ENCODE peak calls at places on chromosomes 1 and 21, in eight cellular contexts. One of them, this sample, is unnamed.

GRCh38 chr1:201036188-201036834 is 12.8 kb upstream of the KIF21B start:
- DNase-seq in ovary: no peak
- DNase-seq in gastrocnemius medialis: no peak
- DNase-seq in testis: no peak
- DNase-seq in H54: no peak
- DNase-seq in sigmoid colon: no peak
- DNase-seq in breast epithelium: no peak
- DNase-seq in adrenal gland: no peak
- DNase-seq in this sample: no peak

GRCh38 chr21:21268061-21268471 is 269.9 kb downstream of the NCAM2 start:
- DNase-seq in gastrocnemius medialis: no peak
- DNase-seq in H54: no peak
- DNase-seq in breast epithelium: no peak
- DNase-seq in ovary: no peak
- DNase-seq in sigmoid colon: no peak
- DNase-seq in adrenal gland: no peak
- DNase-seq in testis: peak; percentile 23
- DNase-seq in this sample: no peak

GRCh38 chr1:181587870-181588438 is 104.6 kb downstream of the CACNA1E start:
- DNase-seq in testis: peak; percentile 47
- DNase-seq in sigmoid colon: no peak
- DNase-seq in ovary: no peak
- DNase-seq in H54: no peak
- DNase-seq in gastrocnemius medialis: no peak
- DNase-seq in breast epithelium: no peak
- DNase-seq in adrenal gland: no peak
- DNase-seq in this sample: no peak

GRCh38 chr1:41599912-41600311 is 115.4 kb upstream of the EDN2 start:
- DNase-seq in testis: no peak
- DNase-seq in H54: no peak
- DNase-seq in ovary: no peak
- DNase-seq in gastrocnemius medialis: no peak
- DNase-seq in sigmoid colon: no peak
- DNase-seq in breast epithelium: no peak
- DNase-seq in adrenal gland: no peak
- DNase-seq in this sample: no peak

GRCh38 chr1:77416692-77417450 is 135.1 kb downstream of the AK5 start:
- DNase-seq in adrenal gland: no peak
- DNase-seq in ovary: no peak
- DNase-seq in gastrocnemius medialis: no peak
- DNase-seq in sigmoid colon: no peak
- DNase-seq in H54: no peak
- DNase-seq in breast epithelium: no peak
- DNase-seq in testis: no peak
- DNase-seq in this sample: no peak

GRCh38 chr1:159829822-159830455 is 3.3 kb downstream of the SLAMF8 start:
- DNase-seq in H54: peak; percentile 46
- DNase-seq in adrenal gland: peak; percentile 35
- DNase-seq in testis: peak; percentile 48
- DNase-seq in ovary: peak; percentile 38
- DNase-seq in breast epithelium: no peak
- DNase-seq in gastrocnemius medialis: peak; percentile 43
- DNase-seq in sigmoid colon: no peak
- DNase-seq in this sample: no peak

GRCh38 chr1:152451254-152451653 is 37.2 kb upstream of the CRNN start:
- DNase-seq in adrenal gland: no peak
- DNase-seq in breast epithelium: no peak
- DNase-seq in gastrocnemius medialis: no peak
- DNase-seq in testis: no peak
- DNase-seq in ovary: no peak
- DNase-seq in H54: no peak
- DNase-seq in sigmoid colon: no peak
- DNase-seq in this sample: no peak

GRCh38 chr1:233584931-233585330 is 29.0 kb upstream of the KCNK1 start:
- DNase-seq in H54: no peak
- DNase-seq in testis: no peak
- DNase-seq in adrenal gland: no peak
- DNase-seq in sigmoid colon: no peak
- DNase-seq in breast epithelium: no peak
- DNase-seq in gastrocnemius medialis: no peak
- DNase-seq in ovary: no peak
- DNase-seq in this sample: no peak

GRCh38 chr1:155077758-155078495 is 710 bp upstream of the EFNA3 start:
- DNase-seq in ovary: no peak
- DNase-seq in H54: no peak
- DNase-seq in testis: no peak
- DNase-seq in sigmoid colon: peak; percentile 61
- DNase-seq in gastrocnemius medialis: no peak
- DNase-seq in breast epithelium: no peak
- DNase-seq in adrenal gland: no peak
- DNase-seq in this sample: no peak

GRCh38 chr1:236421022-236421421 is 26.9 kb downstream of the EDARADD start:
- DNase-seq in gastrocnemius medialis: no peak
- DNase-seq in H54: peak; percentile 23
- DNase-seq in adrenal gland: no peak
- DNase-seq in testis: no peak
- DNase-seq in ovary: no peak
- DNase-seq in breast epithelium: no peak
- DNase-seq in sigmoid colon: no peak
- DNase-seq in this sample: no peak

GRCh38 chr1:6162773-6163172 is 17.3 kb downstream of the CHD5 start:
- DNase-seq in H54: no peak
- DNase-seq in testis: no peak
- DNase-seq in adrenal gland: no peak
- DNase-seq in breast epithelium: no peak
- DNase-seq in gastrocnemius medialis: no peak
- DNase-seq in sigmoid colon: no peak
- DNase-seq in ovary: no peak
- DNase-seq in this sample: no peak

GRCh38 chr21:38139380-38140168 is 117.2 kb upstream of the KCNJ15 start:
- DNase-seq in breast epithelium: peak; percentile 27
- DNase-seq in adrenal gland: no peak
- DNase-seq in sigmoid colon: no peak
- DNase-seq in gastrocnemius medialis: no peak
- DNase-seq in testis: no peak
- DNase-seq in H54: no peak
- DNase-seq in ovary: no peak
- DNase-seq in this sample: no peak

GRCh38 chr1:29753771-29754607 is 517.7 kb downstream of the PTPRU start:
- DNase-seq in gastrocnemius medialis: no peak
- DNase-seq in testis: no peak
- DNase-seq in H54: no peak
- DNase-seq in adrenal gland: no peak
- DNase-seq in sigmoid colon: no peak
- DNase-seq in breast epithelium: peak; percentile 10
- DNase-seq in ovary: no peak
- DNase-seq in this sample: no peak

GRCh38 chr1:178530520-178530919 is 17.6 kb downstream of the TEX35 start:
- DNase-seq in gastrocnemius medialis: no peak
- DNase-seq in sigmoid colon: peak; percentile 12
- DNase-seq in ovary: no peak
- DNase-seq in testis: no peak
- DNase-seq in adrenal gland: no peak
- DNase-seq in breast epithelium: no peak
- DNase-seq in H54: no peak
- DNase-seq in this sample: no peak

GRCh38 chr1:151047925-151048644 is 534 bp downstream of the C1orf56 start:
- DNase-seq in sigmoid colon: peak; percentile 89
- DNase-seq in breast epithelium: peak; percentile 67
- DNase-seq in ovary: peak; percentile 77
- DNase-seq in adrenal gland: peak; percentile 73
- DNase-seq in testis: peak; percentile 85
- DNase-seq in H54: peak; percentile 86
- DNase-seq in gastrocnemius medialis: peak; percentile 74
- DNase-seq in this sample: peak; percentile 71
- TF ChIP-seq POLR2A in sigmoid colon: peak; percentile 2
- TF ChIP-seq POLR2A in breast epithelium: no peak
- TF ChIP-seq POLR2A in ovary: no peak
- TF ChIP-seq POLR2A in adrenal gland: peak; percentile 27
- TF ChIP-seq POLR2A in testis: no peak
- TF ChIP-seq POLR2A in H54: peak; percentile 61
- TF ChIP-seq POLR2A in gastrocnemius medialis: no peak
- TF ChIP-seq POLR2A in this sample: no peak

GRCh38 chr1:13730751-13731482 is 30.9 kb downstream of the PRDM2 start:
- DNase-seq in gastrocnemius medialis: peak; percentile 27
- DNase-seq in testis: peak; percentile 50
- DNase-seq in ovary: no peak
- DNase-seq in breast epithelium: peak; percentile 43
- DNase-seq in adrenal gland: no peak
- DNase-seq in H54: no peak
- DNase-seq in sigmoid colon: no peak
- DNase-seq in this sample: no peak
- TF ChIP-seq POLR2A in gastrocnemius medialis: no peak
- TF ChIP-seq POLR2A in testis: no peak
- TF ChIP-seq POLR2A in ovary: no peak
- TF ChIP-seq POLR2A in breast epithelium: no peak
- TF ChIP-seq POLR2A in adrenal gland: no peak
- TF ChIP-seq POLR2A in H54: no peak
- TF ChIP-seq POLR2A in sigmoid colon: no peak
- TF ChIP-seq POLR2A in this sample: no peak

GRCh38 chr21:42063206-42063577 is 7.9 kb upstream of the UMODL1 start:
- DNase-seq in adrenal gland: no peak
- DNase-seq in ovary: no peak
- DNase-seq in breast epithelium: no peak
- DNase-seq in gastrocnemius medialis: no peak
- DNase-seq in testis: no peak
- DNase-seq in sigmoid colon: no peak
- DNase-seq in H54: no peak
- DNase-seq in this sample: no peak
- TF ChIP-seq POLR2A in adrenal gland: no peak
- TF ChIP-seq POLR2A in ovary: no peak
- TF ChIP-seq POLR2A in breast epithelium: no peak
- TF ChIP-seq POLR2A in gastrocnemius medialis: no peak
- TF ChIP-seq POLR2A in testis: no peak
- TF ChIP-seq POLR2A in sigmoid colon: no peak
- TF ChIP-seq POLR2A in H54: no peak
- TF ChIP-seq POLR2A in this sample: no peak

GRCh38 chr1:209720326-209720725 is 15.7 kb downstream of the HSD11B1 start:
- DNase-seq in breast epithelium: no peak
- DNase-seq in sigmoid colon: no peak
- DNase-seq in testis: peak; percentile 70
- DNase-seq in ovary: no peak
- DNase-seq in adrenal gland: peak; percentile 27
- DNase-seq in H54: no peak
- DNase-seq in gastrocnemius medialis: no peak
- DNase-seq in this sample: no peak
- TF ChIP-seq POLR2A in breast epithelium: no peak
- TF ChIP-seq POLR2A in sigmoid colon: no peak
- TF ChIP-seq POLR2A in testis: no peak
- TF ChIP-seq POLR2A in ovary: no peak
- TF ChIP-seq POLR2A in adrenal gland: peak; percentile 11
- TF ChIP-seq POLR2A in H54: no peak
- TF ChIP-seq POLR2A in gastrocnemius medialis: no peak
- TF ChIP-seq POLR2A in this sample: no peak

DNA sequence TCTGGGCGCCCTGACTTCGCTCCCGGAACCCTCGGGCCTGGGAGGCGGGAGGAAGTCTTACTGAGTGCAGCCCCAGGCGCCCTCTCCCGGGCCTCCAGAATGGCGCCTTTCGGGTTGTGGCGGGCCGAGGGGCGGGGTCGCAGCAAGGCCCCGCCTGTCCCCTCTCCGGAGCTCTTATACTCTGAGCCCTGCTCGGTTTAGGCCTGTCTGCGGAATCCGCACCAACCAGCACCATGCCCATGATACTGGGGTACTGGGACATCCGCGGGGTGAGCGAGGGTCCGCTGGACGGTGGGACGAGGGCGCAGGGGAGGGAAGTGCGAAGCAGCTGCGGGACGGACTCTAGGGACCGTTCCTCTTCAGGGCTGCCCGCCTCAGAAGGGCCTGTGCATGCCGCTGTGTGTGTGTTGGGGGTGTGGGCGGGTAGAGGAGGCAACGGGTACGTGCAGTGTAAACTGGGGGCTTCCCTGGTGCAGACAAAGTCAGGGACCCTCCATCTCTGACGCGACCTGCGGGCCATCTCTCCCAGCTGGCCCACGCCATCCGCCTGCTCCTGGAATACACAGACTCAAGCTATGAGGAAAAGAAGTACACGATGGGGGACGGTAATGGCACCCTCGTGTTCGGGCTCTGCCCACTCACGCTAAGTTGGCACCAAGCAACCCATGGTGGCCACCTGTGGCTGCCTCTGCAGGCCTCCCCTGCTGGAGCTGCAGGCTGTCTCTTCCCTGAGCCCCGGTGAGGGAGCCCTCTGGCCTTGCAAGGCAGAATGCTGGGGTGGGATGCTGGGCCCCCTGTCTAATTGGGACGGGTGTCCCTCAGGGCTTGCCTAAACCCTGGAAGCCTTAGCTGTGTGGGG is at the start of gene GSTM1:
- DNase-seq in gastrocnemius medialis: no peak
- DNase-seq in H54: no peak
- DNase-seq in breast epithelium: no peak
- DNase-seq in sigmoid colon: peak; percentile 90
- DNase-seq in adrenal gland: no peak
- DNase-seq in ovary: peak; percentile 88
- DNase-seq in testis: no peak
- DNase-seq in this sample: peak; percentile 80
- TF ChIP-seq POLR2A in gastrocnemius medialis: peak; percentile 22
- TF ChIP-seq POLR2A in H54: no peak
- TF ChIP-seq POLR2A in breast epithelium: no peak
- TF ChIP-seq POLR2A in sigmoid colon: no peak
- TF ChIP-seq POLR2A in adrenal gland: no peak
- TF ChIP-seq POLR2A in ovary: no peak
- TF ChIP-seq POLR2A in testis: no peak
- TF ChIP-seq POLR2A in this sample: peak; percentile 39

GRCh38 chr1:168210312-168210711 is 15.5 kb upstream of the SFT2D2 start:
- DNase-seq in gastrocnemius medialis: no peak
- DNase-seq in H54: no peak
- DNase-seq in breast epithelium: no peak
- DNase-seq in testis: no peak
- DNase-seq in ovary: no peak
- DNase-seq in sigmoid colon: no peak
- DNase-seq in adrenal gland: no peak
- DNase-seq in this sample: no peak
- TF ChIP-seq POLR2A in gastrocnemius medialis: no peak
- TF ChIP-seq POLR2A in H54: no peak
- TF ChIP-seq POLR2A in breast epithelium: no peak
- TF ChIP-seq POLR2A in testis: no peak
- TF ChIP-seq POLR2A in ovary: no peak
- TF ChIP-seq POLR2A in sigmoid colon: no peak
- TF ChIP-seq POLR2A in adrenal gland: no peak
- TF ChIP-seq POLR2A in this sample: no peak

GRCh38 chr1:203316626-203317093 is 11.3 kb downstream of the BTG2 start:
- DNase-seq in H54: no peak
- DNase-seq in sigmoid colon: peak; percentile 54
- DNase-seq in breast epithelium: peak; percentile 62
- DNase-seq in testis: no peak
- DNase-seq in adrenal gland: no peak
- DNase-seq in gastrocnemius medialis: no peak
- DNase-seq in ovary: no peak
- DNase-seq in this sample: no peak
- TF ChIP-seq POLR2A in H54: no peak
- TF ChIP-seq POLR2A in sigmoid colon: peak; percentile 36
- TF ChIP-seq POLR2A in breast epithelium: no peak
- TF ChIP-seq POLR2A in testis: no peak
- TF ChIP-seq POLR2A in adrenal gland: no peak
- TF ChIP-seq POLR2A in gastrocnemius medialis: no peak
- TF ChIP-seq POLR2A in ovary: no peak
- TF ChIP-seq POLR2A in this sample: no peak

This sample was measured in uterus.